ENCODE peak calls at places on chromosomes 7 and 10, in four cellular contexts. One of them, this sample, is unnamed.

GRCh38 chr7:134108803-134109202 is 18.3 kb upstream of the LRGUK start:
- DNase-seq in K562: no peak
- DNase-seq in HepG2: no peak
- DNase-seq in H1: no peak
- DNase-seq in this sample: no peak

GRCh38 chr10:73044378-73045285 is 52.0 kb downstream of the P4HA1 start:
- DNase-seq in HepG2: no peak
- DNase-seq in H1: no peak
- DNase-seq in K562: no peak
- DNase-seq in this sample: no peak

GRCh38 chr10:132653721-132654120 is 116.1 kb downstream of the INPP5A start:
- DNase-seq in H1: no peak
- DNase-seq in K562: no peak
- DNase-seq in HepG2: no peak
- DNase-seq in this sample: no peak

GRCh38 chr10:129866894-129867293 is 97.2 kb downstream of the EBF3 start:
- DNase-seq in H1: no peak
- DNase-seq in HepG2: no peak
- DNase-seq in K562: no peak
- DNase-seq in this sample: no peak

GRCh38 chr10:132183046-132183445 is 3.7 kb upstream of the DPYSL4 start:
- DNase-seq in K562: no peak
- DNase-seq in HepG2: peak
- DNase-seq in H1: no peak
- DNase-seq in this sample: no peak

GRCh38 chr7:135966341-135967043 is 10.7 kb downstream of the MTPN start:
- DNase-seq in H1: no peak
- DNase-seq in HepG2: no peak
- DNase-seq in K562: no peak
- DNase-seq in this sample: no peak

GRCh38 chr10:117214401-117214800 is 17.1 kb downstream of the KCNK18 start:
- DNase-seq in H1: no peak
- DNase-seq in K562: no peak
- DNase-seq in HepG2: no peak
- DNase-seq in this sample: no peak

GRCh38 chr10:77409697-77410471 is 227.7 kb downstream of the KCNMA1 start:
- DNase-seq in HepG2: no peak
- DNase-seq in H1: no peak
- DNase-seq in K562: no peak
- DNase-seq in this sample: no peak

GRCh38 chr7:26061340-26062239 is 90.4 kb upstream of the NFE2L3 start:
- DNase-seq in K562: peak
- DNase-seq in HepG2: peak
- DNase-seq in H1: peak
- DNase-seq in this sample: peak

GRCh38 chr7:5549096-5549896 is 125.7 kb upstream of the TNRC18 start:
- DNase-seq in H1: no peak
- DNase-seq in HepG2: no peak
- DNase-seq in K562: peak
- DNase-seq in this sample: no peak

GRCh38 chr7:106573738-106574137 is 87.2 kb downstream of the CCDC71L start:
- DNase-seq in HepG2: no peak
- DNase-seq in K562: no peak
- DNase-seq in H1: no peak
- DNase-seq in this sample: no peak

GRCh38 chr10:34282186-34282585 is 532.9 kb downstream of the PARD3 start:
- DNase-seq in HepG2: no peak
- DNase-seq in K562: no peak
- DNase-seq in H1: no peak
- DNase-seq in this sample: no peak

GRCh38 chr7:32952876-32953275 is 4.4 kb upstream of the FKBP9 start:
- DNase-seq in K562: no peak
- DNase-seq in H1: no peak
- DNase-seq in HepG2: no peak
- DNase-seq in this sample: no peak

GRCh38 chr10:132329565-132330485 is 2.2 kb upstream of the LRRC27 start:
- DNase-seq in H1: no peak
- DNase-seq in HepG2: no peak
- DNase-seq in K562: no peak
- DNase-seq in this sample: no peak

GRCh38 chr7:34096135-34096775 is 190.9 kb downstream of the BMPER start:
- DNase-seq in HepG2: no peak
- DNase-seq in H1: no peak
- DNase-seq in K562: no peak
- DNase-seq in this sample: no peak

GRCh38 chr10:84076047-84076388 is 63.3 kb upstream of the GHITM start:
- DNase-seq in HepG2: no peak
- DNase-seq in K562: no peak
- DNase-seq in H1: no peak
- DNase-seq in this sample: no peak

GRCh38 chr7:129607471-129608120 is 3.9 kb upstream of the NRF1 start:
- DNase-seq in HepG2: no peak
- DNase-seq in H1: no peak
- DNase-seq in K562: peak
- DNase-seq in this sample: no peak

GRCh38 chr7:132750056-132750455 is 173.8 kb upstream of the PLXNA4 start:
- DNase-seq in K562: no peak
- DNase-seq in H1: no peak
- DNase-seq in HepG2: no peak
- DNase-seq in this sample: no peak

GRCh38 chr10:11910102-11910501 is 86.9 kb downstream of the PROSER2 start:
- DNase-seq in K562: no peak
- DNase-seq in HepG2: no peak
- DNase-seq in H1: no peak
- DNase-seq in this sample: no peak

GRCh38 chr10:48620719-48621118 is 15.8 kb upstream of the ARHGAP22 start:
- DNase-seq in K562: no peak
- DNase-seq in H1: no peak
- DNase-seq in HepG2: no peak
- DNase-seq in this sample: no peak

GRCh38 chr7:99407849-99408346 is 499 bp downstream of the PDAP1 start:
- DNase-seq in H1: no peak
- DNase-seq in HepG2: peak
- DNase-seq in K562: no peak
- DNase-seq in this sample: no peak

GRCh38 chr10:91198781-91199180 is 21.7 kb upstream of the PCGF5 start:
- DNase-seq in H1: no peak
- DNase-seq in HepG2: no peak
- DNase-seq in K562: no peak
- DNase-seq in this sample: peak

GRCh38 chr10:128497660-128498377 is 371.6 kb upstream of the MKI67 start:
- DNase-seq in K562: no peak
- DNase-seq in H1: no peak
- DNase-seq in HepG2: no peak
- DNase-seq in this sample: no peak

GRCh38 chr7:157337316-157338149 is 729 bp downstream of the DNAJB6 start:
- DNase-seq in H1: no peak
- DNase-seq in K562: peak
- DNase-seq in HepG2: peak
- DNase-seq in this sample: no peak

GRCh38 chr7:3520206-3520605 is 219.2 kb downstream of the SDK1 start:
- DNase-seq in H1: no peak
- DNase-seq in HepG2: peak
- DNase-seq in K562: no peak
- DNase-seq in this sample: no peak

GRCh38 chr7:141695803-141696289 is 6.1 kb downstream of the DENND11 start:
- DNase-seq in HepG2: peak
- DNase-seq in H1: no peak
- DNase-seq in K562: no peak
- DNase-seq in this sample: no peak

GRCh38 chr10:125662616-125663015 is 20.3 kb downstream of the TEX36 start:
- DNase-seq in K562: peak
- DNase-seq in HepG2: no peak
- DNase-seq in H1: no peak
- DNase-seq in this sample: no peak

GRCh38 chr10:123855013-123855684 is 36.5 kb downstream of the CPXM2 start:
- DNase-seq in K562: no peak
- DNase-seq in H1: no peak
- DNase-seq in HepG2: no peak
- DNase-seq in this sample: no peak

GRCh38 chr10:90885176-90885575 is 13.4 kb downstream of the RPP30 start:
- DNase-seq in HepG2: no peak
- DNase-seq in H1: no peak
- DNase-seq in K562: no peak
- DNase-seq in this sample: no peak

GRCh38 chr10:52300599-52301277 is 13.3 kb upstream of the DKK1 start:
- DNase-seq in K562: no peak
- DNase-seq in H1: no peak
- DNase-seq in HepG2: no peak
- DNase-seq in this sample: no peak

GRCh38 chr10:107072028-107072427 is 92.5 kb downstream of the SORCS1 start:
- DNase-seq in K562: no peak
- DNase-seq in HepG2: no peak
- DNase-seq in H1: no peak
- DNase-seq in this sample: no peak

GRCh38 chr10:117007080-117007479 is 2.1 kb upstream of the SHTN1 start:
- DNase-seq in HepG2: peak
- DNase-seq in H1: no peak
- DNase-seq in K562: peak
- DNase-seq in this sample: no peak

GRCh38 chr7:46179211-46179610 is 258.1 kb upstream of the IGFBP3 start:
- DNase-seq in HepG2: no peak
- DNase-seq in K562: no peak
- DNase-seq in H1: no peak
- DNase-seq in this sample: no peak

GRCh38 chr7:44985033-44985695 is 6.3 kb upstream of the MYO1G start:
- DNase-seq in HepG2: no peak
- DNase-seq in H1: no peak
- DNase-seq in K562: no peak
- DNase-seq in this sample: no peak

GRCh38 chr7:151727579-151728285 is 149.2 kb downstream of the PRKAG2 start:
- DNase-seq in HepG2: no peak
- DNase-seq in K562: peak
- DNase-seq in H1: peak
- DNase-seq in this sample: no peak

GRCh38 chr7:30845426-30846135 is 66.1 kb upstream of the AQP1 start:
- DNase-seq in H1: no peak
- DNase-seq in HepG2: no peak
- DNase-seq in K562: no peak
- DNase-seq in this sample: no peak

GRCh38 chr7:55020481-55020871 is 1.7 kb downstream of the EGFR start:
- DNase-seq in HepG2: no peak
- DNase-seq in K562: no peak
- DNase-seq in H1: no peak
- DNase-seq in this sample: no peak

DNA sequence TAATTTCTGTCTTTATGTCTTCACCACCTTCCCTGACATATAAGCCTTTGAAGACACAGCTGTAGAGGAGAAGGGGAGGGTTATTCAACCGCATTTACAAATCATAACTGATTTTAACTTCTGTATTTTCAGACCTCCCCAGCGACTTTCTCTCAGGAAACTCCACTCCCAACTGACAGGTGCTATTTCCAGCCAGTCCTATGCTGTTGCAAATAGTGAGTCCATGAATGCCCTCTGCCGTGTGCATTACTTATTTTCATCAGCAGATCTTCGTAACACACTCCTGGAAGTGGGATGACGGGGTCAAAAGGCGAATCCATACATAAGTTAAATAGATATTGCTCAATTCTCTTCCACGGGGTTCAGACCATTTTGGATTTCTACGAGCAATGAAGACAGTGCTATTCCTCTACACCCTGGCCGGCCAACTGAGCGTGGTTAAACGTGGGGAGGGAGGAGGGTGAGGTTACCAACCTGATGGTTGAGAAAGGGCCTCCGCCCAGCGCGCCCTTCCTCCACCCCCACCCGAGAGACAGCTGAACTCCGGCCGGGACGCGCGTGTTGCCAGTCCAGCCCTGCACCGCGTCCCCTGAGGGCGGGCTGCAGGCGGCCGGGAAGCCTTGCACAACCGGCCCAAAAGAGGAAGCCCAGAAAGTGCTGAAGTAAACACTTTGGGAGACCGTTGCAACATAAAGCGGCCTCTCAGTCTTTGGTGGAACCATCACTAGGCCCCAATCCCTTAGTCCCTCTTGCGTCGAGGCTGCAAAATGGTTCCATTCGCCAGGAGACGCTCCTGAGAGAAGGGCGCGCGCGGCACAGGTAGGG is at the start of gene APBB1IP:
- DNase-seq in HepG2: no peak
- DNase-seq in K562: no peak
- DNase-seq in H1: no peak
- DNase-seq in this sample: peak
- TF ChIP-seq JUND in HepG2: no peak
- TF ChIP-seq JUND in K562: no peak
- TF ChIP-seq JUND in H1: no peak
- TF ChIP-seq JUND in this sample: no peak

DNA sequence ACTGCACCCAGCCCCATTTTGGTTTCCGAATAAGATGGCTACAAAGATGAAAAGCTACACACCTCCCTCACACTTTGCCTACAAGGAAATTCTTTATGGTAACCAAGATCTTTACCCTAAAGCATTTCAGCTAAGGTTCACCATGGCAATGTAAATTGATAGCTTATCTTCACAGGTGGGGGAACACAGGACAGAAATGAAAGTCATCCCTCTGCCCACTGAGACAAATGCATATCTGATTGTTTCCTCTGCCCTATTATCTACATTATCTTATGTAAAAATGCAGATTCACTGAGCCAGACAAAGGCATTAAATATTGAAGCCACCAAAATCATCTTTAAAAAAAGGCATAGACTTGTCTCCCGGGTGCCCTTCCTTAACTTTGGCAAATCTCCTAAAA is 3.2 kb upstream of the TMEM139 start:
- DNase-seq in HepG2: no peak
- DNase-seq in H1: no peak
- DNase-seq in K562: no peak
- DNase-seq in this sample: no peak
- TF ChIP-seq ATF2 in HepG2: no peak
- TF ChIP-seq ATF2 in H1: no peak
- TF ChIP-seq ATF2 in K562: no peak
- TF ChIP-seq ATF2 in this sample: no peak

GRCh38 chr10:4372601-4373000 is 453.4 kb upstream of the AKR1E2 start:
- DNase-seq in K562: no peak
- DNase-seq in HepG2: no peak
- DNase-seq in H1: no peak
- DNase-seq in this sample: no peak
- TF ChIP-seq POLR2AphosphoS5 in K562: no peak
- TF ChIP-seq POLR2AphosphoS5 in HepG2: no peak
- TF ChIP-seq POLR2AphosphoS5 in H1: no peak
- TF ChIP-seq POLR2AphosphoS5 in this sample: no peak

GRCh38 chr10:1036341-1036791 is 10.7 kb upstream of the IDI2 start:
- DNase-seq in K562: no peak
- DNase-seq in HepG2: no peak
- DNase-seq in H1: no peak
- DNase-seq in this sample: no peak
- TF ChIP-seq JUND in K562: no peak
- TF ChIP-seq JUND in HepG2: no peak
- TF ChIP-seq JUND in H1: no peak
- TF ChIP-seq JUND in this sample: no peak

GRCh38 chr10:101441539-101442455 is 87.8 kb downstream of the BTRC start:
- DNase-seq in K562: peak
- DNase-seq in HepG2: peak
- DNase-seq in H1: no peak
- DNase-seq in this sample: no peak
- TF ChIP-seq ATF2 in K562: no peak
- TF ChIP-seq ATF2 in HepG2: no peak
- TF ChIP-seq ATF2 in H1: no peak
- TF ChIP-seq ATF2 in this sample: no peak